ENCODE peak calls at places on chromosome 12, in four cellular contexts. K is GM12865; N is stimulated activated CD4-positive, alpha-beta T cell treated with anti-CD3 and anti-CD28 coated beads, Interleukin-4, amount 100 ng/mL, for 1 hour; G is amniotic stem cell. A is an unnamed sample.

GRCh38 chr12:110105961-110106540 is 18.1 kb upstream of the IFT81 start:
- DNase-seq in K (no peak), N (no peak), G (no peak), A (no peak)

GRCh38 chr12:31492599-31493196 is 98.2 kb downstream of the DENND5B start:
- DNase-seq in K (no peak), N (no peak), G (no peak), A (no peak)

GRCh38 chr12:10716704-10717315 is 6.3 kb downstream of the YBX3 start:
- DNase-seq in K (no peak), N (no peak), G (peak), A (peak)

GRCh38 chr12:108744021-108744897 is 12.9 kb upstream of the CORO1C start:
- DNase-seq in K (no peak), N (no peak), G (no peak), A (no peak)

GRCh38 chr12:83389237-83389996 is 702.7 kb downstream of the TMTC2 start:
- DNase-seq in K (peak), N (no peak), G (no peak), A (peak)

GRCh38 chr12:91138337-91138905 is 27.1 kb upstream of the LUM start:
- DNase-seq in K (no peak), N (no peak), G (no peak), A (no peak)

GRCh38 chr12:130633771-130634170 is 82.3 kb downstream of the RIMBP2 start:
- DNase-seq in K (no peak), N (no peak), G (no peak), A (no peak)

GRCh38 chr12:126358806-126359205 is 1293.6 kb downstream of the AACS start:
- DNase-seq in K (no peak), N (no peak), G (no peak), A (no peak)

GRCh38 chr12:26046203-26046602 is 78.6 kb downstream of the BHLHE41 start:
- DNase-seq in K (no peak), N (no peak), G (no peak), A (no peak)

GRCh38 chr12:68400231-68400829 is 68.2 kb upstream of the MDM1 start:
- DNase-seq in K (no peak), N (no peak), G (no peak), A (no peak)

GRCh38 chr12:9381619-9382018 is 173.4 kb upstream of the PZP start:
- DNase-seq in K (no peak), N (no peak), G (no peak), A (no peak)

GRCh38 chr12:103571286-103571685 is 15.8 kb upstream of the STAB2 start:
- DNase-seq in K (no peak), N (no peak), G (no peak), A (no peak)

GRCh38 chr12:10184261-10184843 is 5.5 kb downstream of the TMEM52B start:
- DNase-seq in K (no peak), N (no peak), G (no peak), A (no peak)

GRCh38 chr12:102120886-102121285 is 903 bp downstream of the PARPBP start:
- DNase-seq in K (peak), N (no peak), G (peak), A (peak)

GRCh38 chr12:55670213-55670730 is 33.6 kb downstream of the OR10P1 start:
- DNase-seq in K (no peak), N (no peak), G (no peak), A (no peak)

GRCh38 chr12:57874166-57875108 is 27.9 kb upstream of the CTDSP2 start:
- DNase-seq in K (no peak), N (no peak), G (no peak), A (no peak)

GRCh38 chr12:54526800-54527630 is 22.4 kb upstream of the PDE1B start:
- DNase-seq in K (peak), N (peak), G (no peak), A (peak)

GRCh38 chr12:125193798-125194562 is 128.7 kb downstream of the AACS start:
- DNase-seq in K (no peak), N (no peak), G (peak), A (no peak)

GRCh38 chr12:130391186-130391585 is 53.5 kb downstream of the PIWIL1 start:
- DNase-seq in K (no peak), N (no peak), G (no peak), A (no peak)

GRCh38 chr12:57887631-57888406 is 41.3 kb upstream of the CTDSP2 start:
- DNase-seq in K (no peak), N (no peak), G (no peak), A (no peak)

GRCh38 chr12:127909031-127909430 is 357.9 kb upstream of the TMEM132C start:
- DNase-seq in K (no peak), N (no peak), G (no peak), A (no peak)

GRCh38 chr12:123808167-123808566 is 46.1 kb downstream of the DNAH10 start:
- DNase-seq in K (peak), N (no peak), G (no peak), A (no peak)

GRCh38 chr12:132508860-132509732 is 19.1 kb downstream of the FBRSL1 start:
- DNase-seq in K (no peak), N (no peak), G (no peak), A (no peak)

GRCh38 chr12:31687101-31687527 is 27.6 kb downstream of the ETFBKMT start:
- DNase-seq in K (peak), N (no peak), G (no peak), A (no peak)

GRCh38 chr12:32240210-32240609 is 133.6 kb downstream of the BICD1 start:
- DNase-seq in K (no peak), N (no peak), G (no peak), A (no peak)

GRCh38 chr12:116099664-116100432 is 177.6 kb downstream of the MED13L start:
- DNase-seq in K (no peak), N (no peak), G (no peak), A (no peak)

GRCh38 chr12:104090685-104091084 is 26.4 kb downstream of the HCFC2 start:
- DNase-seq in K (no peak), N (no peak), G (no peak), A (no peak)

GRCh38 chr12:2064078-2064507 is 11.3 kb downstream of the CACNA1C start:
- DNase-seq in K (peak), N (no peak), G (no peak), A (no peak)

GRCh38 chr12:124233041-124233836 is 61.7 kb upstream of the RFLNA start:
- DNase-seq in K (no peak), N (no peak), G (peak), A (peak)

GRCh38 chr12:6462234-6462995 is 8.1 kb downstream of the VAMP1 start:
- DNase-seq in K (no peak), N (no peak), G (no peak), A (no peak)

GRCh38 chr12:107748472-107748871 is 12.5 kb downstream of the PRDM4 start:
- DNase-seq in K (no peak), N (no peak), G (peak), A (peak)

GRCh38 chr12:6957151-6957701 is 6.1 kb downstream of the PTPN6 start:
- DNase-seq in K (peak), N (no peak), G (no peak), A (no peak)

GRCh38 chr12:96908170-96908675 is 1.2 kb downstream of the NEDD1 start:
- DNase-seq in K (peak), N (peak), G (no peak), A (no peak)

GRCh38 chr12:96078281-96078761 is 42.9 kb upstream of the LTA4H start:
- DNase-seq in K (no peak), N (no peak), G (no peak), A (no peak)

GRCh38 chr12:41965996-41966395 is 178.7 kb downstream of the GXYLT1 start:
- DNase-seq in K (no peak), N (no peak), G (no peak), A (no peak)

GRCh38 chr12:5889381-5890047 is 55.5 kb downstream of the ANO2 start:
- DNase-seq in K (peak), N (peak), G (no peak), A (peak)

GRCh38 chr12:105955976-105956375 is 182.8 kb downstream of the NUAK1 start:
- DNase-seq in K (no peak), N (no peak), G (no peak), A (no peak)

GRCh38 chr12:69469854-69470188 is 367 bp upstream of the FRS2 start:
- DNase-seq in K (no peak), N (no peak), G (no peak), A (no peak)

GRCh38 chr12:89461190-89461589 is 63.4 kb downstream of the GALNT4 start:
- DNase-seq in K (no peak), N (no peak), G (no peak), A (no peak)

GRCh38 chr12:127145929-127146789 is 1120.8 kb upstream of the TMEM132C start:
- DNase-seq in K (no peak), N (peak), G (peak), A (no peak)

A was measured in SW 1271.